ENCODE peak calls at places on chromosomes 4 and X, in four cellular contexts. M, T, Z and Q are unnamed samples.

GRCh38 chrX:100662791-100663190 is 18.8 kb downstream of the SRPX2 start:
- DNase-seq in M (no peak), T (no peak), Z (no peak), Q (no peak)

GRCh38 chr4:185339941-185340340 is 55.8 kb downstream of the LRP2BP start:
- DNase-seq in M (no peak), T (no peak), Z (no peak), Q (no peak)

GRCh38 chrX:150870059-150870458 is 28.4 kb downstream of the CD99L2 start:
- DNase-seq in M (no peak), T (no peak), Z (no peak), Q (no peak)

GRCh38 chrX:55919367-55920221 is 202.0 kb downstream of the RRAGB start:
- DNase-seq in M (no peak), T (no peak), Z (no peak), Q (no peak)

GRCh38 chr4:124060261-124060918 is 652.1 kb downstream of the ANKRD50 start:
- DNase-seq in M (no peak), T (no peak), Z (peak), Q (peak)

GRCh38 chr4:25343671-25344070 is 31.1 kb downstream of the ZCCHC4 start:
- DNase-seq in M (no peak), T (no peak), Z (no peak), Q (no peak)

GRCh38 chr4:40763228-40763716 is 13.5 kb downstream of the NSUN7 start:
- DNase-seq in M (no peak), T (no peak), Z (no peak), Q (no peak)

GRCh38 chr4:82739292-82740190 is 59.1 kb downstream of the SCD5 start:
- DNase-seq in M (peak), T (peak), Z (peak), Q (peak)

GRCh38 chr4:140955528-140956094 is 177.7 kb downstream of the RNF150 start:
- DNase-seq in M (no peak), T (no peak), Z (no peak), Q (no peak)

DNA sequence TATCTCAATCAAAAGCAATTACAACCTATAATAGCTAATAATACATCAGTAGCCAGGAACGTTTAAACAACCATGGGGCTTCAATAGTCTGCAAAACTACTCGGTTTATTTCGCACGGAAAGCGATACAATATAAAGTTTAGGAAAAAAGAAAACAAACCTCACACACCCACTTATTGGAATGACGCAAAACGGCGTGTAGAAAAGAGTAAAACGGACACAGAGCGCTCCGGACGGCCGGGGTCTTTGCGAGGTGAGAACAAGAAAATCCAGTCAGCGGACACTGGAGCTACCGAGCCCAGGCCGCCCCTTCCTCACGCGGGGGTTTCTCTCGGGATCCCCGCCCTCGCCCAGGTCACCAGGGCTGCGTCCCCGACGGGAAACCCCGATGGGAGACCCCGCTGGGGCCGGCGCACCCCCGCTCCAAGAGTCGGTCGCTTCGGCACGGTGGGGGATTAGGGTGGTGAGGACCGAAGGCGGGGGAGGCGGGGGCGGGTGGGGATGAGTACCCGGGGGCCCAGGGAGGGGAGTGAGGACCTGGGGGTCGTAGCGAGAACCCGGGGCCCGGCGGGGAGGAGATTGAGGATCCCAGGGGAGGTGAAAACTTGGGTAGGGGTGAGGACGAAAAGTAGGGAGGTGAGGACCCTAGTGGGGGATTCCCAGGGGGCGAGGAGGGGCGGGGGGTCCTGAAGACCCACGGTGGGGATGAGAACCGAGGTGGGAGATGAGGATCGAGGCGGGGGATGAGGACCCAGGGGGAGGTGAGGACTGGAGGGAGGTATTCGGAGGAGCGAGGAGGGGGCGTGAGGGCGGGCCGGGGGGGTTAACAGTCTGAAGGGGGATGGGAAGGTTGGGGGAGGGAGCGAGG is 737 bp downstream of the NELFA start:
- DNase-seq in M (no peak), T (no peak), Z (peak), Q (no peak)
- TF ChIP-seq JUND in M (no peak), T (no peak), Z (no peak), Q (no peak)

DNA sequence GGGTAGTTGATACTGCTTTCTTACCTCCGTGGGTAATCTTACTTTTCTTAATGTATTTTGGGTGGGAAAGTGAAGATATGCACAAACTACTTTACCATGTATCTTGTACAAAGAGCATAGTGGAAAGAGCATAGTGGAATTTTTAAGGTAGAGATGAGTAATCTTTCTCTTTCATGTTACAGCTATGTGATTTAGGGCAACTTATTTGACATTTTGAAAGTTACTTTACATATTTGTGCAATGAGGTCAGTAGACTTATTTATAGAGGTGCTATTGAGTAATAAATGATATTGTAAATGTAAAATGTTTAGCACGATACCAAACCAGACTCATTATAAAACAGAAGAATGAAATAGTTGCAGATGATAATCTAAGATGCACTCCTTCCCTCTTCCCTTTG is 351.2 kb downstream of the TRAM1L1 start:
- DNase-seq in M (no peak), T (no peak), Z (no peak), Q (no peak)
- TF ChIP-seq JUND in M (no peak), T (no peak), Z (no peak), Q (no peak)

GRCh38 chr4:80266267-80266901 is at the start of gene FGF5:
- DNase-seq in M (no peak), T (no peak), Z (peak), Q (no peak)
- TF ChIP-seq JUND in M (no peak), T (no peak), Z (no peak), Q (no peak)

GRCh38 chr4:121675715-121676114 is 21.1 kb downstream of the ANXA5 start:
- DNase-seq in M (no peak), T (peak), Z (no peak), Q (no peak)
- TF ChIP-seq JUND in M (no peak), T (no peak), Z (no peak), Q (no peak)

DNA sequence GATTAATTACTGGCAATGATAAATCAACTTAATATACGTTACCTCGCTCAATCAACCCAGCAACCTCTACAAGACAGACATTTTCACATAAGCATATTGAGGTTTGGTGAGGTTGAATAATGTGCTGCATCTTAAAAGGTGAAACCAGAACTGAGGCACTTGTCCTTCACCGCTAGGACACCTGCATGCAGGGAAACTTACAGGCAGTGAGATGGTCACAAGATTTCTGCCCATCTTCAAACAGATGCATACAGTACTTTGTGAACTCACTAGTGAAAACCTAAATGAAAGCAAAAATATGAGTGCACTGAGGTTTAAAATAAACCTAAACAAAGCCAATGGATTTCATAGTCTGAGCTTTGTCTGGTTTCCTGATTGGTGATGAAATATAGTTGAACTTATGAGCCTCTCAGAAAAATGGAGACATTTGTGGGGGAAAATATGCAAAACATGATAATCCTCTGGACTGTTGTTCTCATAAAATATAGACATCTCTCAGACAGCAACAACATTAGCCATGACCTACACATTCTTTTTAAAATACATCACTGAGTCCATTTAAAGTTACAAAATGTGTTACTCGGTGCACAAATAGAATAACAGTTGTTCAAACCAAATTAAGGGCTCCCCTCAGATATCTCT is 20.9 kb upstream of the PRSS12 start:
- DNase-seq in M (no peak), T (no peak), Z (no peak), Q (no peak)
- TF ChIP-seq JUND in M (no peak), T (no peak), Z (no peak), Q (no peak)

DNA sequence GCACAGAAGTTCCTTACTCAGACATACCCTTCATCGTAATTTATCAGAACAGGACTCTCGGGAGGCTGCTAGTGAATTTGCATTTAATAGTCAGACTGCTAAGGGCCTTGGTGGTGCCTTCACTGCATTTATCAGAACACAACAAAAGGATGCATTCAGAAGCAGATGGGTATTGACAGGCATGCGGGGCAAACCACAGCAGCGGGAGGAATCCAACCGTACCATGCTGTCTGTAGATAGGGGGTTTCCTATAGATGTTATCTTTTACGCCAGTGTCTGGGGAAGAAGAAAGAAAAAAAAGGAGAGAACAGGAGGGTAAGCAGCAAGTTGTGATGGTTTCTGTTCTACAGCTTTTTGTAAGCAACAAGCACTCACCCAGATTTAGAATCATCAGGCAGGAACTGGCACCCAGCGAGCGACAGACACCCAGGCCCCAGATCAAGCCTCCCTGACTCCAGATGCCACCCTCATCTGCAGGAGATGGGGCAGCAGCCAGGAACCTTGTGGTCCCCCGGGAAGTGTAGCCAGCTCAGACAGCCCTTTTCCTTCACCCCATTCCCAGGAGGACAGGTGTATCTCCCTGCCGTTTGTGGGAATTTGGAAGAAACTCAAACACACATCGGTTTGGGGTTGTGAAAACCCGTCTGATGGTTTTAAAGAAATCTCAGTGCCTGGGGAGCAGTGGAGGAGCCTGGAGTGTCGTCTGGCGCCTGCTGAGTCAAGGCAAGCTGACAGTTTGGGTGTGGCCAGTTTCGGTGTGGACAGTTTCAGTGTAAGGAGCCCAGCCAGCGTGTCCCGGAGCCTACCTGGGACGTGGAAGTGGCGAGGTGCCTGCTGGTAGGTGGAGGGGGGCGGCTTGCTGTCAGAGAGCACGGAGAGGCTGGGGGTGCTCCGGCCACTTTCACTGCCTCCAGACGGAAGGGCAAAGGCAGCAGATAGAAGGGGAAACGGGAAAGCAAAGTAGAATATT is 80.0 kb upstream of the AFAP1 start:
- DNase-seq in M (no peak), T (no peak), Z (peak), Q (no peak)
- TF ChIP-seq JUND in M (no peak), T (no peak), Z (no peak), Q (no peak)